ENCODE peak calls at places on chromosomes 1 and 21, in four cellular contexts. Q is HepG2, D is K562, R is GM12878. I is an unnamed sample.

GRCh38 chr1:200372095-200372884 is 37.5 kb downstream of the ZNF281 start:
- DNase-seq in R (no peak), Q (peak), D (no peak), I (no peak)

GRCh38 chr21:27036736-27037301 is 69.9 kb upstream of the ADAMTS5 start:
- DNase-seq in D (no peak), R (no peak), Q (no peak), I (no peak)

GRCh38 chr1:169113613-169114119 is 7.2 kb downstream of the ATP1B1 start:
- DNase-seq in R (no peak), D (no peak), Q (peak), I (peak)

GRCh38 chr1:39671793-39672550 is at the start of gene NT5C1A:
- DNase-seq in D (no peak), Q (no peak), R (no peak), I (peak)

GRCh38 chr1:20964540-20965484 is 177.7 kb upstream of the HP1BP3 start:
- DNase-seq in Q (no peak), R (peak), D (peak), I (no peak)

GRCh38 chr21:38440746-38441145 is 57.5 kb downstream of the ERG start:
- DNase-seq in D (peak), R (no peak), Q (peak), I (no peak)

GRCh38 chr1:29258974-29259801 is 22.9 kb downstream of the PTPRU start:
- DNase-seq in D (peak), Q (no peak), R (no peak), I (peak)

GRCh38 chr1:228276361-228276831 is 68.6 kb downstream of the OBSCN start:
- DNase-seq in Q (no peak), D (no peak), R (no peak), I (no peak)

GRCh38 chr21:34200288-34200905 is 127.0 kb downstream of the MRPS6 start:
- DNase-seq in Q (no peak), D (no peak), R (no peak), I (no peak)

GRCh38 chr1:230186003-230186863 is 119.2 kb downstream of the GALNT2 start:
- DNase-seq in Q (peak), D (peak), R (no peak), I (peak)

GRCh38 chr1:10322821-10323220 is 76.0 kb upstream of the PGD start:
- DNase-seq in D (no peak), Q (no peak), R (no peak), I (no peak)

GRCh38 chr21:29182674-29183073 is 52.2 kb downstream of the MAP3K7CL start:
- DNase-seq in Q (no peak), D (no peak), R (no peak), I (no peak)

GRCh38 chr1:41358152-41358937 is 2.9 kb upstream of the FOXO6 start:
- DNase-seq in R (no peak), Q (no peak), D (no peak), I (peak)

GRCh38 chr1:246012271-246012854 is 494.7 kb downstream of the SMYD3 start:
- DNase-seq in D (peak), R (no peak), Q (peak), I (no peak)

GRCh38 chr1:106038260-106038659 is 1018.2 kb upstream of the PRMT6 start:
- DNase-seq in Q (no peak), D (no peak), R (no peak), I (no peak)

GRCh38 chr1:162159515-162159914 is 90.0 kb downstream of the NOS1AP start:
- DNase-seq in D (no peak), Q (peak), R (no peak), I (no peak)

DNA sequence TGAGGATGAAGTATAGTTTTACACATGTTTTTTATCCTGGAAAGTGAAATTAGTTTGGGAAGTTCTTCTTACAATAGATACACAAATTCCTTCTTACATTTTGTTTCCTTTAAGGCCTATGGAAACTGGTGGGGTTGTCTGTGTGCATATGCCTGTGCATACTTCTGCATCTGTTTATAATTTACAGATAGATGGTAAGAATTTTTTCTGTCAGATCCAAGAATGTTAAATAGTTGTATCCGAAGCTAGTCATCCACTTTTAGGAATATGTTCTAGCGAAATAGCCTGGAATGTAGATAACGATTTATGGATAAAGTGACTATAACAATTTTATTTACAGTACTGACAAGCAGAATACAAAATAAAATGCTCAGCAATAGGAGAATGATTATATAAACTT is 194.1 kb downstream of the ROR1 start:
- DNase-seq in D (no peak), R (no peak), Q (no peak), I (no peak)
- TF ChIP-seq TCF7 in D (no peak), R (no peak), Q (no peak), I (no peak)

GRCh38 chr1:36955016-36955415 is 79.3 kb downstream of the GRIK3 start:
- DNase-seq in R (no peak), D (no peak), Q (no peak), I (no peak)
- TF ChIP-seq TCF7 in R (no peak), D (no peak), Q (no peak), I (no peak)

DNA sequence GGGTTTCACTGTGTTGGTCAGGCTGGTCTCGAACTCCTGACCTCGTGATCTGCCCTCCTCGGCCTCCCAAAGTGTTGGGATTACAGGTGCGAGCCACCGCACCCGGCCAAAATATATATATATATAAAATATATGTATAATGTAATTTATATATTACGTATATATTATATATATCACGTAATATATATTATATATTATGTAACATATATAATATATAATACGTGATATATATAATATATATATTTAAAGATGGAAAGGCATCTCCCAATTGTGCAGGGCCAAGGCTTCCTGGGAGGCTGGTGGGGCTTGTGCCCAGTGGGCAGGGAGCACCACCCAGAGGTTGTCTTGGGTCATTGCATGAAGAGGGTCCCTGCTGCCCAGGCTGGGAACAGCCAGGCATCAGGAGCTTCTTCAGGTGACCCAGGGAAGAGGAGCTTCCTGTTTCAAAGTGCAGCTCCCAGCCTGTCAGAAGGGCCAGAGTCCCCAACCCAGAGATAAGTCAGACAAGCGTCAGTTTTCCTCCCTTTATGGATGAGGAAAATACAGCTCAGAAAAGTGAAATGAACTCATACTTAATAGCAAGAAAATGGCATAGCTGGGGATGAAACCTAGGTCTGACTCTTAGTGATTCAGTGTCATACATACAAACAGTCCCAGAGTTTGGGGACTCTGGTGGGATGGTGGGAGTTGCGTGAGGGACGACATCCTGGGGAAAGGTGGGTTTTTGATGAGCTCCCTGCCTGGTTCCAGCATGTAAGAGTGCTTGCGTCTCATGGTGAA is 12.0 kb downstream of the UBE2Q1 start:
- DNase-seq in D (peak), R (peak), Q (peak), I (peak)
- TF ChIP-seq TCF7 in D (no peak), R (no peak), Q (no peak), I (no peak)

GRCh38 chr1:71157715-71158114 is 76.9 kb upstream of the ZRANB2 start:
- DNase-seq in R (no peak), Q (no peak), D (no peak), I (no peak)

GRCh38 chr1:71154454-71154853 is 73.6 kb upstream of the ZRANB2 start:
- DNase-seq in D (no peak), R (no peak), Q (no peak), I (no peak)

GRCh38 chr1:71156633-71157032 is 75.8 kb upstream of the ZRANB2 start:
- DNase-seq in R (no peak), D (no peak), Q (no peak), I (no peak)

DNA sequence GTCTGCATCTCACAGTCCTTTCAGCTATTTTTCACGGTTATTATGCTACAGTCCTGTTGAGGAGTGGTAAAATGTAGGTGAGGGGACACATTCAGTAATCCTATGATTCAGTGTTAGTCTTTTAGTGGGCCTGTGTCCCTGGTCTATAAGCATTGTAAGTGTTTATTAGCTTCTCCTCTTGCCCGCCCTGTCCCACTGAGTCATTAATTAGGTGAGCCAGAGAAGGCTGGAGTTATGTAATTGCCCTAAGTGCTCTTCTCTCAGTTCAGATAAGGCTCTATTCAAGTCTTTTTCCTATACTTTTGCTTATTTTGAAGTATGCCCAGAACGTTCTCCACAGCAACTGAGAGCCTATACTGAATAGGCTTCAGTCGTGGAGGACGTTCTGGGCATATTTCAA is 76.3 kb upstream of the ZRANB2 start:
- DNase-seq in D (no peak), Q (no peak), R (no peak), I (no peak)
- TF ChIP-seq TCF7 in D (no peak), Q (no peak), R (no peak), I (no peak)

DNA sequence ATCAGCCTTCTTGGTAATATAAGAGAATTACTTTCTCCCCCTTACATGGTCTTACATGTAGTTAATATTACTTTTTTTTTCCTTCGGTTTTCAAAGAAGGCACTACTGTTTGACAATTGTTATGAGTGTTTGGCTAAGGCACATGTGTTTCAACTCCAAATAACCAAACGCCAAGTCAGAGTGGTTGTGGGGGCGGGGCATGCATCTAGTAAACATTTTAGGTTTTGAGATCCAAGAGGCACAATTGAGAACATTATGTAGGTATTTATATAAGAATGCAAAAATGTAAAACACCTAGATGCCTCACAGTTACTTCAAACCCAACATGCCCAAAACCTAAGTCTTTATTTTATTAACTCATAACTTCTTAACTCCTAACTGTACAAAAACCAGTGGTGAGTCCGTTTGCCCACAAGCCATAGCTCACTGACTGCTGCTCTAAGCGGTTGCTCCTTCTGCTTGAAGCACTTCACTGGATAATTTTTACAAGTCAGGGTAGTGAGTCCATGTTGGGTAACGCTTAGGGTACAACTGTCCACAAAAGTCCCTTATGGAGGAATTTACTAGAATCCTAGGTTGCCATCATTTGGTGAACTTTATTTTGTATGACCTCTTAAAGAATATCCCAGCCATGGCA is 189.9 kb downstream of the HUNK start:
- DNase-seq in Q (no peak), D (no peak), R (no peak), I (no peak)
- TF ChIP-seq TCF7 in Q (no peak), D (no peak), R (no peak), I (no peak)

I was measured in WTC11.